ENCODE peak calls at places on chromosomes 4 and X, in seven cellular contexts. Z is fibroblast of mammary gland, N is testis, B is neural progenitor cell, R is Right ventricle myocardium superior, C is brain microvascular endothelial cell, K is DMS79. A is an unnamed sample.
A peak's percentile ranks its signal among the peaks of the same experiment; 100 is the strongest.

GRCh38 chr4:8044699-8045098 is 105.0 kb upstream of the AFAP1 start:
- DNase-seq in Z (no peak), R (no peak), C (no peak), B (no peak), N (no peak), K (peak; percentile 62), A (no peak)

GRCh38 chr4:102787096-102787867 is 26.5 kb upstream of the MANBA start:
- DNase-seq in K (no peak), R (no peak), N (no peak), B (no peak), C (peak; percentile 49), Z (peak; percentile 87), A (no peak)

GRCh38 chr4:122542411-122543236 is 78.2 kb downstream of the IL21 start:
- DNase-seq in Z (peak; percentile 85), R (no peak), N (no peak), K (no peak), B (no peak), C (peak; percentile 73), A (no peak)

GRCh38 chrX:51862920-51863319 is 30.5 kb upstream of the MAGED1 start:
- DNase-seq in K (no peak), B (no peak), R (no peak), N (no peak), C (no peak), Z (no peak), A (no peak)

GRCh38 chrX:153900806-153901752 is 3.4 kb upstream of the AVPR2 start:
- DNase-seq in C (peak; percentile 75), Z (peak; percentile 73), B (peak; percentile 35), K (peak; percentile 23), N (peak; percentile 44), R (peak; percentile 69), A (peak; percentile 54)

GRCh38 chr4:138186264-138186663 is 55.9 kb downstream of the SLC7A11 start:
- DNase-seq in K (no peak), B (no peak), R (no peak), N (no peak), C (no peak), Z (no peak), A (no peak)

GRCh38 chrX:147478899-147479298 is 432.8 kb upstream of the FMR1 start:
- DNase-seq in B (no peak), Z (no peak), N (no peak), R (no peak), K (no peak), C (no peak), A (no peak)

GRCh38 chr4:138437263-138437851 is 195.2 kb upstream of the SLC7A11 start:
- DNase-seq in K (no peak), C (no peak), Z (no peak), B (no peak), N (no peak), R (no peak), A (no peak)

GRCh38 chr4:945274-946102 is 13.2 kb downstream of the TMEM175 start:
- DNase-seq in N (no peak), Z (no peak), B (peak; percentile 45), R (no peak), C (no peak), K (no peak), A (no peak)

GRCh38 chr4:125891597-125892258 is 577.0 kb downstream of the FAT4 start:
- DNase-seq in N (no peak), R (no peak), B (no peak), Z (peak; percentile 54), C (peak; percentile 35), K (no peak), A (no peak)

GRCh38 chrX:125293792-125294780 is 25.6 kb upstream of the TEX13C start:
- DNase-seq in K (no peak), R (no peak), C (no peak), N (no peak), B (no peak), Z (no peak), A (no peak)

GRCh38 chrX:154836163-154836562 is 1.7 kb upstream of the SMIM9 start:
- DNase-seq in N (no peak), C (no peak), B (no peak), K (no peak), R (no peak), Z (no peak), A (no peak)

GRCh38 chrX:49840679-49841078 is 11.6 kb downstream of the PAGE4 start:
- DNase-seq in C (peak; percentile 14), Z (peak; percentile 38), K (peak; percentile 52), N (peak; percentile 67), R (peak; percentile 66), B (peak; percentile 84), A (peak; percentile 41)